ENCODE peak calls at places on chromosomes 5 and 9, in seven cellular contexts. M, C, H, W, O, A and D are unnamed samples.

GRCh38 chr9:121445986-121446385 is 53.7 kb downstream of the GGTA1 start:
- DNase-seq in M (peak), C (no peak), H (no peak), W (no peak), O (no peak), A (no peak), D (no peak)

GRCh38 chr9:135794361-135794885 is 92.4 kb downstream of the KCNT1 start:
- DNase-seq in M (no peak), C (no peak), H (no peak), W (no peak), O (no peak), A (no peak), D (no peak)

GRCh38 chr9:2623046-2623865 is 1.7 kb downstream of the VLDLR start:
- DNase-seq in M (no peak), C (peak), H (no peak), W (peak), O (no peak), A (no peak), D (no peak)

GRCh38 chr5:80881726-80882125 is 78.4 kb upstream of the RASGRF2 start:
- DNase-seq in M (no peak), C (no peak), H (no peak), W (no peak), O (no peak), A (no peak), D (no peak)

GRCh38 chr5:130992095-130992494 is 173.0 kb downstream of the HINT1 start:
- DNase-seq in M (no peak), C (no peak), H (no peak), W (no peak), O (no peak), A (no peak), D (no peak)

GRCh38 chr5:40685191-40685590 is 5.5 kb downstream of the PTGER4 start:
- DNase-seq in M (no peak), C (no peak), H (no peak), W (no peak), O (no peak), A (no peak), D (no peak)

GRCh38 chr9:34991833-34992375 is 2.4 kb downstream of the DNAJB5 start:
- DNase-seq in M (peak), C (no peak), H (no peak), W (no peak), O (peak), A (no peak), D (no peak)

GRCh38 chr5:146516151-146516475 is at the start of gene GPR151:
- DNase-seq in M (no peak), C (no peak), H (no peak), W (no peak), O (no peak), A (no peak), D (no peak)

GRCh38 chr5:153809181-153809580 is 229.5 kb downstream of the FAM114A2 start:
- DNase-seq in M (no peak), C (no peak), H (no peak), W (no peak), O (no peak), A (no peak), D (no peak)

GRCh38 chr5:139635606-139636206 is 12.4 kb upstream of the CXXC5 start:
- DNase-seq in M (no peak), C (peak), H (no peak), W (no peak), O (peak), A (no peak), D (no peak)

GRCh38 chr5:134053840-134054338 is 49.1 kb upstream of the VDAC1 start:
- DNase-seq in M (peak), C (no peak), H (no peak), W (peak), O (no peak), A (no peak), D (no peak)

GRCh38 chr5:178826216-178826615 is 33.5 kb upstream of the ZNF354B start:
- DNase-seq in M (no peak), C (no peak), H (no peak), W (no peak), O (no peak), A (no peak), D (no peak)

GRCh38 chr5:12392246-12392645 is 488.0 kb upstream of the CTNND2 start:
- DNase-seq in M (no peak), C (no peak), H (no peak), W (no peak), O (no peak), A (no peak), D (no peak)

GRCh38 chr5:53161876-53162275 is 52.3 kb upstream of the MOCS2 start:
- DNase-seq in M (no peak), C (no peak), H (no peak), W (no peak), O (no peak), A (no peak), D (no peak)

GRCh38 chr5:151155149-151155776 is 2.3 kb downstream of the ANXA6 start:
- DNase-seq in M (no peak), C (no peak), H (no peak), W (no peak), O (no peak), A (no peak), D (peak)

GRCh38 chr9:13064060-13064459 is 215.4 kb downstream of the MPDZ start:
- DNase-seq in M (no peak), C (no peak), H (no peak), W (no peak), O (no peak), A (no peak), D (no peak)

GRCh38 chr9:88741335-88741734 is 206.4 kb downstream of the NXNL2 start:
- DNase-seq in M (no peak), C (no peak), H (no peak), W (no peak), O (peak), A (no peak), D (peak)

GRCh38 chr5:133854554-133854953 is 113.9 kb downstream of the C5orf15 start:
- DNase-seq in M (no peak), C (no peak), H (no peak), W (no peak), O (no peak), A (no peak), D (no peak)

GRCh38 chr9:89659473-89660256 is 54.9 kb downstream of the GADD45G start:
- DNase-seq in M (no peak), C (no peak), H (no peak), W (no peak), O (no peak), A (no peak), D (no peak)

GRCh38 chr5:59757442-59757841 is 136.1 kb downstream of the PDE4D start:
- DNase-seq in M (no peak), C (no peak), H (no peak), W (no peak), O (no peak), A (no peak), D (no peak)

GRCh38 chr9:109815366-109815947 is 35.5 kb downstream of the PALM2AKAP2 start:
- DNase-seq in M (no peak), C (no peak), H (no peak), W (no peak), O (no peak), A (no peak), D (no peak)

GRCh38 chr5:6472792-6473191 is 24.1 kb downstream of the UBE2QL1 start:
- DNase-seq in M (no peak), C (no peak), H (no peak), W (no peak), O (no peak), A (no peak), D (no peak)

GRCh38 chr5:83844320-83845068 is 123.8 kb upstream of the HAPLN1 start:
- DNase-seq in M (no peak), C (no peak), H (no peak), W (no peak), O (no peak), A (peak), D (no peak)

GRCh38 chr9:75866273-75866871 is 24.1 kb upstream of the PCSK5 start:
- DNase-seq in M (peak), C (peak), H (no peak), W (peak), O (peak), A (no peak), D (peak)

GRCh38 chr5:83026930-83027687 is 50.1 kb downstream of the TMEM167A start:
- DNase-seq in M (no peak), C (no peak), H (peak), W (no peak), O (no peak), A (no peak), D (no peak)

GRCh38 chr9:133666387-133666786 is 30.2 kb downstream of the DBH start:
- DNase-seq in M (no peak), C (no peak), H (no peak), W (no peak), O (no peak), A (no peak), D (no peak)

GRCh38 chr5:149740341-149740740 is 10.2 kb downstream of the PPARGC1B start:
- DNase-seq in M (no peak), C (no peak), H (no peak), W (no peak), O (no peak), A (no peak), D (peak)

GRCh38 chr5:34684281-34684979 is 28.3 kb downstream of the RAI14 start:
- DNase-seq in M (peak), C (peak), H (no peak), W (no peak), O (no peak), A (no peak), D (no peak)

GRCh38 chr5:147539053-147539452 is 29.2 kb upstream of the DPYSL3 start:
- DNase-seq in M (no peak), C (no peak), H (no peak), W (no peak), O (no peak), A (no peak), D (no peak)

GRCh38 chr9:16459421-16460148 is 410.9 kb downstream of the BNC2 start:
- DNase-seq in M (no peak), C (no peak), H (no peak), W (no peak), O (no peak), A (no peak), D (no peak)

GRCh38 chr9:93582115-93582514 is 5.7 kb downstream of the PHF2 start:
- DNase-seq in M (no peak), C (no peak), H (no peak), W (no peak), O (no peak), A (no peak), D (no peak)

GRCh38 chr5:3600106-3600997 is 4.7 kb downstream of the IRX1 start:
- DNase-seq in M (no peak), C (peak), H (no peak), W (no peak), O (no peak), A (no peak), D (no peak)

GRCh38 chr9:2469681-2470141 is 151.9 kb upstream of the VLDLR start:
- DNase-seq in M (no peak), C (peak), H (peak), W (no peak), O (no peak), A (no peak), D (peak)

GRCh38 chr5:136215812-136216211 is 22.9 kb upstream of the SMIM32 start:
- DNase-seq in M (no peak), C (no peak), H (no peak), W (no peak), O (no peak), A (no peak), D (no peak)

GRCh38 chr9:72996106-72996505 is 43.3 kb upstream of the ALDH1A1 start:
- DNase-seq in M (no peak), C (no peak), H (no peak), W (no peak), O (no peak), A (no peak), D (no peak)

GRCh38 chr5:124774002-124774318 is 27.5 kb upstream of the ZNF608 start:
- DNase-seq in M (no peak), C (no peak), H (no peak), W (no peak), O (no peak), A (no peak), D (no peak)

GRCh38 chr9:4566806-4567205 is 76.5 kb downstream of the SLC1A1 start:
- DNase-seq in M (no peak), C (no peak), H (no peak), W (no peak), O (no peak), A (no peak), D (no peak)

GRCh38 chr9:82865524-82865923 is 197.4 kb downstream of the RASEF start:
- DNase-seq in M (no peak), C (no peak), H (no peak), W (no peak), O (no peak), A (no peak), D (no peak)

GRCh38 chr9:135336722-135337490 is 142.7 kb upstream of the PPP1R26 start:
- DNase-seq in M (no peak), C (no peak), H (no peak), W (no peak), O (no peak), A (no peak), D (no peak)

DNA sequence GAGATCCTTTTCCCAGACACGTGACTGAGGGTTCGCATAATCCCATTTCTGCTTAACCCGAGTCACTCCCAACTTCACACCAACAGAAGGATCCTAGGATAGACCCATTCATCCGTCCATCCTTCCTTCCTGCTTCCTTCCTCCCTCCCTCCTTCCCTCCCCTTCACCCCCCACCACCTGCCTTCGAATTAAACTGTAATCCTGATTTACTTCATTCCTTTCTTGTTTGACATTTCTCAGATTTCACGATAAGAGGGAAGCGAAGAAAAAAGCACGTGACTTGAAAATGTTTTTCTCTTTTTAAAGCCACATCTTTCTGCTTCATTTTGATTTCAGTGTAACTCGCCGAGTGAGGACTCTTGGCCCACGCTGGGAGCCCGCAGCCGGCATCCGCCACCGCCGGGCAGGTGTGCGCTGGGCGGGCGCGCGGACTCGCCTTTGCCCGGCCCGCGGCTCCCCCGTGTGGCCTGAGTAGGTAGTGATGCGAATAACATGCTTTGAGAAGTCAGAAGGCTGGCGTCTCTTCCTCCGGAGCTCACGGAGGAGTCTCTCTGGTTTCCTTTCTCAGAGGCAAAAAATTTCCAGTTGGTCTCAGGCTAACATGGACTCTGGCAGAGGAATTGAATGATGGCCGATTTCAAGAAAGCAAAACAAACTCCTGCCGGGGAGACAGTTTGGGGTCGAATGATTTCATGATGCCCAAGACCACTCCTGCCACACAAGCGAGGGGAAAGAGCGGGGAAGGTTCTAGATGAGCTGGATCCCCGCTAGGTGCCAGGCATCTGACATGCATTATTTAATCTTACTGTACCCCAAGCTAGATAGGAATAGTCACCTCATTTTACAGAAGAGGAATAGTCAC is 117.7 kb downstream of the SLC12A2 start:
- DNase-seq in M (no peak), C (peak), H (peak), W (peak), O (peak), A (peak), D (peak)
- TF ChIP-seq POLR2AphosphoS5 in M (no peak), C (no peak), H (no peak), W (no peak), O (no peak), A (no peak), D (no peak)

GRCh38 chr9:137702615-137703379 is 84.0 kb downstream of the EHMT1 start:
- DNase-seq in M (no peak), C (no peak), H (no peak), W (no peak), O (no peak), A (no peak), D (no peak)
- TF ChIP-seq POLR2AphosphoS5 in M (no peak), C (no peak), H (no peak), W (no peak), O (no peak), A (no peak), D (no peak)

DNA sequence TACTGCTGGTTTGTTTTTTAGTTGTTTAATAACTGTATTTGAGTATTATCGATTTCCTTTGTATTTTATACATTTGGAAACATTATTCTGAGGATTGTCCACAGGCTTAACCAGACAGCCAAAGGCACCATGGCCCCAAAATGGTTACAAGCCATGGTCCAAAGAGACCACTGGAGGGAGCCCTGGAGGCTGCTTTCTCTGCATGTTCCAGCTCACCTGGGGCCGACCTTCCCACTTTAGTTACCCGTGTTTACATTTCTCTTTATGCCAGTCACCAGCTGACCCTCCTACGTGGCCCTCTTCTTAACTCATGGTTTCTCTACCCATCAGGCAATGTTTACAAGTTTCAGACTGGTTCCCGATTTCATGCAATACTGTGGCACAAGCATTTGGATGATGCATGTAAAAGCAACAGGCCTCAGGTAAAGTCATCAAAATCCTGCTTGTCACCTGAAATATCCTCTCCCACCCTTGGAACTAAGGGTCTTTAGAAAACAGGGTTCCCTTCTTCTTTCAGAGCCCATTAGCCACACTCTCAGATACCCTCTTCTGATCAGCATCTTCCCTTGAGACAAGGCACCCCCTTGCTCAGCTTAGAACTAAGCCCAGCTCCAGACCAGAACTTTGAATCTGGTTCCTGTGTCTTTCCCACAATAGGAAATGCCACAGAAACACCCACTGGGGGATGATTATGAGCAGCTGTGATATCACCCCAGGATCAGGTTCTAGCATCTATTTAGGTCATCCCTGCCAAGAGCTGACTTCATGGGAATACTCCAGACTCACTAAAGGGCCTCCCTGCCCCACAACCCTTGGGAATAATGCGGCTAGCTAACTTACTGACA is 49.9 kb upstream of the GARNL3 start:
- DNase-seq in M (peak), C (peak), H (no peak), W (peak), O (peak), A (peak), D (no peak)
- TF ChIP-seq POLR2AphosphoS5 in M (no peak), C (no peak), H (no peak), W (peak), O (no peak), A (no peak), D (no peak)

GRCh38 chr9:112173489-112174222 is 1.4 kb downstream of the SUSD1 start:
- DNase-seq in M (no peak), C (no peak), H (no peak), W (no peak), O (no peak), A (no peak), D (no peak)

GRCh38 chr9:112175796-112176315 is 759 bp upstream of the SUSD1 start:
- DNase-seq in M (no peak), C (no peak), H (no peak), W (no peak), O (no peak), A (no peak), D (no peak)

GRCh38 chr9:112174223-112174964 is 703 bp downstream of the SUSD1 start:
- DNase-seq in M (no peak), C (peak), H (no peak), W (peak), O (peak), A (peak), D (peak)

GRCh38 chr9:112176410-112177010 is 1.4 kb upstream of the SUSD1 start:
- DNase-seq in M (no peak), C (no peak), H (no peak), W (no peak), O (no peak), A (no peak), D (no peak)

DNA sequence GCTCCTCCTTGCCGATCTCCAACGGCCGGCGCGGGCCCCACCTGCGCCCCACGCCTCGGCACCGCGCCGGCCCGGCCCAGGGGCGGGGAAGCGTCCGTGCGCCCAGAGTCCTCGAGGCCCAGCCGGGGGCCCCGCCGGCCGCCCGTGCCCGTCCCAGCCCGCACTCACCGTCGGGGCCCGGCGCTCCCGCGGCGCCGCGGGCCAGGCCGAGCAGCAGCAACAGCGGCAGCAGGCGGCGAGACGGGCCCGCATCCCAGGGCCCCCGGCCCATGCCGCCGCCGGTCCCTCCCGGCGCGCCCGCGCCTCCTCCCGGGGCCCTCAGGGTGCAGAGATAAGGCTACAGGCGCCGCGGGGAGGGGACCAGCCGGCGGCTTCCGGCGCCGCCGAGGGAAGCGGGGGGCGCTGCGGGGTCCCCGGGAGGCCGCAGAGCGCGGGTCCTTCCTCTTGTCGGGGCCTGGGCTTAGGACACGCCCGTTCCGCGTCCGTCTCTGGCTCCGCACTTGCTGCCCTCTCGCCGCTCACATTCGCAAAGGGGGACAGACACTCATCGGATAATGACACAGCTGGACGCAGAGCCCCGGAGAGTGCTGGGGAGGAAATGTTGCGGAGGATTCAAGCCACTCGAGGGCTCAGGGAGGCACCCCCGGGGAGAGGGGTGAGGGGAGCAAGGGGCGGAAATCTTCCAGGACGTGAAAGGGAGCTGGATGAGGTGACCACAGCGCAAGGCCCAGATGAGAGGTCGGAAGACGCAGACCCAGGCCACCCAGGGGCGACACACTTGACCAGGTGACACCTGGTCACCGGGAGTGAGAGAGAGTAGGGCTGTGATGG is at the start of gene SUSD1:
- DNase-seq in M (no peak), C (peak), H (no peak), W (no peak), O (peak), A (peak), D (peak)
- TF ChIP-seq POLR2AphosphoS5 in M (no peak), C (no peak), H (no peak), W (no peak), O (no peak), A (no peak), D (no peak)